ENCODE peak calls at places on chromosome 6, in four cellular contexts. N is mammary epithelial cell; W is HCT116; D is CD8-positive, alpha-beta memory T cell. S is an unnamed sample.

GRCh38 chr6:50264995-50265571 is 215.4 kb upstream of the DEFB112 start:
- DNase-seq in N (peak; percentile 21), W (no peak), D (no peak), S (no peak)

GRCh38 chr6:69795469-69796080 is 1.2 kb downstream of the LMBRD1 start:
- DNase-seq in N (no peak), W (no peak), D (no peak), S (peak; percentile 19)

GRCh38 chr6:165899592-165899991 is 236.6 kb upstream of the PDE10A start:
- DNase-seq in N (no peak), W (no peak), D (no peak), S (no peak)

GRCh38 chr6:83879746-83880145 is 20.3 kb downstream of the CYB5R4 start:
- DNase-seq in N (no peak), W (no peak), D (no peak), S (no peak)

GRCh38 chr6:152598858-152599537 is 38.2 kb downstream of the SYNE1 start:
- DNase-seq in N (no peak), W (no peak), D (no peak), S (no peak)

GRCh38 chr6:132731086-132731485 is 17.2 kb upstream of the VNN1 start:
- DNase-seq in N (no peak), W (no peak), D (no peak), S (no peak)

GRCh38 chr6:117288083-117288715 is 22.8 kb downstream of the VGLL2 start:
- DNase-seq in N (no peak), W (no peak), D (no peak), S (no peak)

GRCh38 chr6:156776470-156776840 is 723 bp upstream of the ARID1B start:
- DNase-seq in N (peak; percentile 37), W (no peak), D (peak; percentile 2), S (peak; percentile 47)

GRCh38 chr6:24858154-24858801 is 59.6 kb upstream of the ARMH2 start:
- DNase-seq in N (peak; percentile 64), W (no peak), D (peak; percentile 4), S (peak; percentile 58)

GRCh38 chr6:159487636-159488035 is 205.4 kb downstream of the SOD2 start:
- DNase-seq in N (peak; percentile 47), W (no peak), D (no peak), S (no peak)

DNA sequence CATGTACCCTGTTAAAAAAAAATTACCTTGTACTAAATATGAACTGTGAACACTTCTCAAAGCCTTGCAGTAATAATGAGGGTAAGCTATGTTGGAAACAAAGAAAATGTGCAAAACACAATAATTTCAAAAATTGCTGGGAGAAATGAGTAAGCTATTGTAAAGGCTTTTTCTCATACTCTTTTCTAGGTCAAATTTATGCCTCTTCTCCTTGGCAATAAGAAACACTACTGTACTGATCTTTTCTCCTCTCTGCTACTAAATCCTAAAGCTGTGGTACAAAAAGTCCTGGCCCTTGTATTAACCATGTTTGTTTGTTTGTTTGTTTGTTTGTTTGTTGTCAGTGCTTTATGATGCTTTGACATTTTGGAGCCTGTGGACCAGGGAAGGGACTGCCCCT is 17.5 kb upstream of the HUS1B start:
- DNase-seq in N (no peak), W (no peak), D (no peak), S (no peak)
- H3K36me3 ChIP-seq in N (no peaks in the 10 kb centered on the region), W (no peaks in the 10 kb centered on the region), D (no peaks in the 10 kb centered on the region), S (peaks cover 3% of the 10 kb centered on the region)

DNA sequence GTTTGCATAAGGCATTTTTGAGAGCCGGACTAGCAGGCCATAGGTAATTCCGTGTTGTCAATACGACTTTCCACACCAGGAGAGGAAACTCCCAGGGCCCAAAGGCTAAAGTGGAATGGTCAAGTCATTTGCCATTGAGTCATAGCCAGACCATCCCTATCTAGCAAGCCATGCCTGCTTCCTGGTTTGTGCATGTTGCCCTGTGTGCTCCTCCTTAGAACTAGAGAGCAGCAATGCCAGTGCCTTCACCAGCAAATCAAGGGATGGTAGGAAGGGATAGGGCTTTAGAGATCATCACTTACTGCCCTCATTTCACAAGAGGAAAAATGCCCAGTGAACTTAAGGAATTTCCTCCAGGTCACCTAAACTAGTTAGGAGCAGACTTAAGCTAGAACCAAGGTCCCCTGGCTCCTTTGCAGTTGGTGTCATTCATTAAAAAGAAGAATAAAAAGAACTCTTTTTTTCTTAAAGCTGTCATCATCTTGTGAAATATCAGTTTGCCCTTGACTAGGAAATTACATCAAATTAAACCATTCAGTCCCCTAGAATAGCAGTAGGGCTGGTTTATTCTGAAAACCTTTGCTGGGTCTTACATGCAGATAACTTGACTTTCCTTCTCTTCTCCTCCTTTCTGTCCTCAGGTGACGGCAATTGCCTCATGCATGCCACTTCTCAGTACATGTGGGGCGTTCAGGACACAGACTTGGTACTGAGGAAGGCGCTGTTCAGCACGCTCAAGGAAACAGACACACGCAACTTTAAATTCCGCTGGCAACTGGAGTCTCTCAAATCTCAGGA is 7.3 kb downstream of the TNFAIP3 start:
- DNase-seq in N (peak; percentile 62), W (no peak), D (no peak), S (peak; percentile 37)
- H3K36me3 ChIP-seq in N (peaks cover 31% of the 10 kb centered on the region), W (peaks cover 6% of the 10 kb centered on the region), D (peaks cover 69% of the 10 kb centered on the region), S (peaks cover 72% of the 10 kb centered on the region)

DNA sequence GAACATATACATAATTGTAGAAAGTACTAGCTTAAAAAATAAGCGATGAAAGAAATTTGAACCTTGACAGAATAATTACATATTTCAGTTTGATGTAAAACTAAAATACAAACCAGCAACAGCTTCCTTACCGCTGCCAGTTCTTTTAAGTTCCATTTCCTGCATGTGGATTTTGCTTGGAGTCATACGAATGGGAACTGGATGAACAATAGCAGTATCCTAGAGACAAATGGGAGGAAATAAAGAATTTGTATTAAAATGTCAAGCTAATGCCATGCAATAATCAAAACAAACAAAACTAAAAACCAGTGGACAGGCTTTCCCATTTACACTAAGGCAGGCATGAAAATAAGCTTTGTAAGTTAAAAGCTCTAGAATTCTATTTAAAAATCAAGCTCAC is 67.1 kb downstream of the REPS1 start:
- DNase-seq in N (no peak), W (no peak), D (no peak), S (no peak)
- H3K36me3 ChIP-seq in N (peaks cover 17% of the 10 kb centered on the region), W (peaks cover 15% of the 10 kb centered on the region), D (peaks cover 17% of the 10 kb centered on the region), S (peaks cover 21% of the 10 kb centered on the region)

GRCh38 chr6:43570876-43571441 is 4.9 kb downstream of the XPO5 start:
- DNase-seq in N (peak; percentile 49), W (no peak), D (no peak), S (no peak)
- H3K36me3 ChIP-seq in N (peaks cover 44% of the 10 kb centered on the region), W (peaks cover 51% of the 10 kb centered on the region), D (peaks cover 22% of the 10 kb centered on the region), S (peaks cover 25% of the 10 kb centered on the region)

GRCh38 chr6:30664994-30665767 is 7.6 kb downstream of the DHX16 start:
- DNase-seq in N (no peak), W (no peak), D (no peak), S (no peak)
- H3K36me3 ChIP-seq in N (peaks cover 25% of the 10 kb centered on the region), W (peaks cover 33% of the 10 kb centered on the region), D (peaks cover 50% of the 10 kb centered on the region), S (peaks cover 52% of the 10 kb centered on the region)

GRCh38 chr6:148535976-148536375 is 193.3 kb downstream of the SASH1 start:
- DNase-seq in N (no peak), W (no peak), D (no peak), S (no peak)
- H3K36me3 ChIP-seq in N (no peaks in the 10 kb centered on the region), W (no peaks in the 10 kb centered on the region), D (no peaks in the 10 kb centered on the region), S (no peaks in the 10 kb centered on the region)

GRCh38 chr6:28923318-28924102 is at the start of gene TRIM27:
- DNase-seq in N (peak; percentile 81), W (peak; percentile 57), D (peak; percentile 73), S (peak; percentile 76)

GRCh38 chr6:28920281-28920680 is 3.5 kb downstream of the TRIM27 start:
- DNase-seq in N (no peak), W (no peak), D (no peak), S (no peak)

GRCh38 chr6:28922841-28923317 is 906 bp downstream of the TRIM27 start:
- DNase-seq in N (peak; percentile 32), W (no peak), D (peak; percentile 35), S (peak; percentile 30)

GRCh38 chr6:28927856-28928255 is 4.1 kb upstream of the TRIM27 start:
- DNase-seq in N (no peak), W (no peak), D (no peak), S (no peak)

DNA sequence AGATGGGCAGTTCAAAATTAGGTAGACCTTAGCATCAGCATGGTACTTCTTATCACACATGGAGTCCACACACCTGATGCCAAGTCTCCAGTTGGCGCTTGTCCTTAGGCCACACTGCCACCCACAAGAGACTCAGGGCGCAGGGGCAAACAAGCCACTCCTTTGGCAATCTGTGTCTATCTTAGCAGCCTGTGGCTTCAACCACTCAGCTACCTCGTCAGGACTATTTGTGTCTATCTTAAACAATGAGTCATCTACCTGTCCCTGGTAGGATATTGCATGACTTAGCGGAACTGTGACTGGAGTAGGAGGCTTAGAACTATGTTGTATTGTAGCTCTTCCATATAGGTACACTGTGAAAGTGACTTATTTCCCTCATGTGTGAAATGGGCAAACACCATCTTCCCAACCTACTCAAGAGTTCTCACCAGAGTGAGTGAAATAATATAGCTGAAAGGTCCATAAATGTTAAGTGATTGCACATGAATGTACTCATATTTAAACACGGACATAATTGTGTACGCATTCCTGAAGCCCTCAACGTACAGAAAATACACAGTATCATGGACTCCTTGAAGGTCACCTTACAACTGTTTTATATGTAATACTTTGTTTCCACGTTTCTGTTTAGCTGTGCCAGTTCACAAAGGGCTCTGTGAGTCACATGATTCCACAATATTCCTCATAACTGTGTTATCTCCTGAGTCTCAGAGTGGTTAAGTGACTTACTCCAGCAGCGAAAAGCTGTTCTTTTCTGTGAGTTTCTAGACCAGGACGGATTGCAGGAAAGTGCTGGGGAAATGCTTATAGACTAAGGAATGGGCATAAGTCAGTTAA is 1.6 kb downstream of the TRIM27 start:
- DNase-seq in N (peak; percentile 82), W (peak; percentile 62), D (no peak), S (peak; percentile 77)
- H3K36me3 ChIP-seq in N (peaks cover 28% of the 10 kb centered on the region), W (peaks cover 44% of the 10 kb centered on the region), D (peaks cover 30% of the 10 kb centered on the region), S (peaks cover 33% of the 10 kb centered on the region)

S was measured in CD4-positive, alpha-beta memory T cell.